ENCODE peak calls at places on chromosomes 12 and 14, in six cellular contexts. L is tibial nerve; U is NCI-H345; Y is activated CD8-positive, alpha-beta T cell treated with anti-CD3 and anti-CD28 coated beads for 36 hours; F is effector memory CD4-positive, alpha-beta T cell; E is GM12878. X is an unnamed sample.

GRCh38 chr12:597926-598568 is 65.2 kb downstream of the NINJ2 start:
- DNase-seq in Y (no peak), L (no peak), U (no peak), E (no peak), F (no peak), X (no peak)

GRCh38 chr12:107320031-107320928 is 226.9 kb upstream of the CRY1 start:
- DNase-seq in L (no peak), Y (peak; percentile 92), U (peak; percentile 87), F (peak; percentile 61), E (no peak), X (no peak)

GRCh38 chr14:61838661-61839060 is 76.4 kb downstream of the SNAPC1 start:
- DNase-seq in U (no peak), F (no peak), E (no peak), Y (no peak), L (no peak), X (no peak)

GRCh38 chr12:56373515-56373914 is 10.9 kb upstream of the APOF start:
- DNase-seq in U (no peak), E (no peak), L (no peak), F (no peak), Y (no peak), X (no peak)

GRCh38 chr14:103382375-103382774 is 2.8 kb upstream of the MARK3 start:
- DNase-seq in U (no peak), F (no peak), E (no peak), Y (no peak), L (no peak), X (no peak)

GRCh38 chr12:38890102-38890501 is 15.3 kb downstream of the CPNE8 start:
- DNase-seq in U (no peak), E (no peak), L (no peak), F (no peak), Y (no peak), X (no peak)

GRCh38 chr14:72588521-72588920 is 305.4 kb downstream of the DPF3 start:
- DNase-seq in U (no peak), E (peak; percentile 39), L (no peak), Y (no peak), F (no peak), X (no peak)

GRCh38 chr12:46433829-46434228 is 61.3 kb upstream of the SLC38A2 start:
- DNase-seq in L (no peak), E (no peak), Y (no peak), U (no peak), F (no peak), X (no peak)

GRCh38 chr14:99507860-99508640 is 26.8 kb downstream of the CCNK start:
- DNase-seq in Y (no peak), E (no peak), U (no peak), F (no peak), L (no peak), X (no peak)

GRCh38 chr12:124294686-124295315 is at the start of gene RFLNA:
- DNase-seq in U (no peak), L (no peak), E (no peak), Y (no peak), F (no peak), X (no peak)

GRCh38 chr12:48159976-48160525 is 2.7 kb upstream of the ASB8 start:
- DNase-seq in E (no peak), F (no peak), Y (no peak), L (no peak), U (no peak), X (no peak)

GRCh38 chr14:99118046-99118721 is 153.8 kb downstream of the BCL11B start:
- DNase-seq in E (no peak), U (no peak), Y (peak; percentile 34), F (no peak), L (no peak), X (no peak)

GRCh38 chr12:94879542-94879941 is 124.0 kb downstream of the NDUFA12 start:
- DNase-seq in E (no peak), F (no peak), Y (peak; percentile 48), U (no peak), L (no peak), X (no peak)

GRCh38 chr12:96698965-96699364 is 208.1 kb upstream of the NEDD1 start:
- DNase-seq in E (no peak), Y (no peak), F (no peak), L (no peak), U (no peak), X (no peak)

GRCh38 chr12:92421701-92422100 is 276.1 kb upstream of the BTG1 start:
- DNase-seq in L (no peak), F (no peak), U (no peak), Y (no peak), E (no peak), X (no peak)

GRCh38 chr14:60654303-60654925 is 5.1 kb upstream of the SIX1 start:
- DNase-seq in U (no peak), E (no peak), Y (no peak), F (no peak), L (no peak), X (no peak)

GRCh38 chr14:70642313-70643235 is 858 bp downstream of the TTC9 start:
- DNase-seq in E (no peak), Y (peak; percentile 50), L (no peak), F (peak; percentile 9), U (peak; percentile 46), X (no peak)

GRCh38 chr12:55965941-55966407 is at the start of gene PMEL:
- DNase-seq in E (no peak), L (no peak), U (no peak), F (no peak), Y (no peak), X (no peak)

GRCh38 chr12:50924439-50925341 is 27.7 kb upstream of the HIGD1C start:
- DNase-seq in L (peak; percentile 94), U (peak; percentile 48), Y (peak; percentile 77), E (peak; percentile 76), F (no peak), X (peak; percentile 93)

GRCh38 chr12:12693111-12693671 is 2.8 kb downstream of the GPR19 start:
- DNase-seq in U (no peak), E (peak; percentile 77), Y (no peak), L (no peak), F (no peak), X (no peak)

X was measured in midbrain.